ENCODE peak calls at places on chromosomes 13 and 19, in five cellular contexts. One of them, this sample, is unnamed. For H3K36me3, the result is how much of the 10 kb centered on the place peaks cover.

GRCh38 chr19:40671404-40671803 is 19.0 kb downstream of the NUMBL start:
- DNase-seq in hepatocyte: no peak
- DNase-seq in GM23248: no peak
- DNase-seq in fibroblast of lung: no peak
- DNase-seq in H1: no peak
- DNase-seq in this sample: no peak

GRCh38 chr19:51727349-51727880 is 3.6 kb upstream of the HAS1 start:
- DNase-seq in hepatocyte: no peak
- DNase-seq in GM23248: peak
- DNase-seq in fibroblast of lung: peak
- DNase-seq in H1: no peak
- DNase-seq in this sample: peak

GRCh38 chr19:20167020-20167644 is at the start of gene ZNF486:
- DNase-seq in hepatocyte: peak
- DNase-seq in GM23248: peak
- DNase-seq in fibroblast of lung: peak
- DNase-seq in H1: peak
- DNase-seq in this sample: peak

GRCh38 chr13:77507931-77508776 is 27.4 kb upstream of the SCEL start:
- DNase-seq in GM23248: peak
- DNase-seq in hepatocyte: no peak
- DNase-seq in fibroblast of lung: peak
- DNase-seq in H1: no peak
- DNase-seq in this sample: peak

GRCh38 chr13:59422646-59423045 is 741.1 kb downstream of the DIAPH3 start:
- DNase-seq in hepatocyte: no peak
- DNase-seq in GM23248: peak
- DNase-seq in fibroblast of lung: no peak
- DNase-seq in H1: no peak
- DNase-seq in this sample: no peak

GRCh38 chr19:41327076-41327475 is 17.1 kb downstream of the CCDC97 start:
- DNase-seq in hepatocyte: no peak
- DNase-seq in fibroblast of lung: peak
- DNase-seq in GM23248: no peak
- DNase-seq in H1: no peak
- DNase-seq in this sample: no peak

GRCh38 chr13:23615677-23616076 is 45.5 kb downstream of the TNFRSF19 start:
- DNase-seq in fibroblast of lung: peak
- DNase-seq in H1: no peak
- DNase-seq in GM23248: no peak
- DNase-seq in hepatocyte: no peak
- DNase-seq in this sample: no peak

GRCh38 chr13:110261166-110262081 is 45.5 kb downstream of the COL4A1 start:
- DNase-seq in fibroblast of lung: no peak
- DNase-seq in hepatocyte: no peak
- DNase-seq in GM23248: no peak
- DNase-seq in H1: no peak
- DNase-seq in this sample: peak

GRCh38 chr13:20193142-20193923 is 595 bp upstream of the GJB2 start:
- DNase-seq in fibroblast of lung: no peak
- DNase-seq in GM23248: peak
- DNase-seq in hepatocyte: no peak
- DNase-seq in H1: no peak
- DNase-seq in this sample: no peak

GRCh38 chr13:92843549-92843948 is 383.1 kb upstream of the GPC6 start:
- DNase-seq in fibroblast of lung: peak
- DNase-seq in H1: no peak
- DNase-seq in hepatocyte: peak
- DNase-seq in GM23248: peak
- DNase-seq in this sample: peak

GRCh38 chr19:48006762-48007161 is 12.3 kb downstream of the ELSPBP1 start:
- DNase-seq in H1: peak
- DNase-seq in hepatocyte: no peak
- DNase-seq in GM23248: peak
- DNase-seq in fibroblast of lung: no peak
- DNase-seq in this sample: no peak

GRCh38 chr13:67792151-67792665 is 562.1 kb upstream of the PCDH9 start:
- DNase-seq in hepatocyte: no peak
- DNase-seq in fibroblast of lung: peak
- DNase-seq in H1: no peak
- DNase-seq in GM23248: no peak
- DNase-seq in this sample: no peak

GRCh38 chr19:39038098-39038497 is 5.7 kb upstream of the FBXO27 start:
- DNase-seq in H1: no peak
- DNase-seq in fibroblast of lung: peak
- DNase-seq in GM23248: peak
- DNase-seq in hepatocyte: peak
- DNase-seq in this sample: peak

GRCh38 chr19:40585677-40586422 is 9.2 kb downstream of the SHKBP1 start:
- DNase-seq in GM23248: peak
- DNase-seq in fibroblast of lung: peak
- DNase-seq in hepatocyte: no peak
- DNase-seq in H1: no peak
- DNase-seq in this sample: peak

GRCh38 chr19:7904074-7905020 is 670 bp downstream of the MAP2K7 start:
- DNase-seq in fibroblast of lung: no peak
- DNase-seq in GM23248: no peak
- DNase-seq in H1: no peak
- DNase-seq in hepatocyte: peak
- DNase-seq in this sample: no peak

GRCh38 chr19:42468273-42468796 is 25.6 kb upstream of the CXCL17 start:
- DNase-seq in hepatocyte: peak
- DNase-seq in fibroblast of lung: peak
- DNase-seq in H1: no peak
- DNase-seq in GM23248: peak
- DNase-seq in this sample: peak

GRCh38 chr19:47778089-47778953 is at the start of gene SELENOW:
- DNase-seq in hepatocyte: peak
- DNase-seq in GM23248: peak
- DNase-seq in fibroblast of lung: peak
- DNase-seq in H1: peak
- DNase-seq in this sample: peak

GRCh38 chr19:4474504-4475136 is 2.5 kb downstream of the HDGFL2 start:
- DNase-seq in GM23248: peak
- DNase-seq in hepatocyte: peak
- DNase-seq in H1: peak
- DNase-seq in fibroblast of lung: peak
- DNase-seq in this sample: peak

GRCh38 chr13:86006317-86006716 is 207.1 kb upstream of the SLITRK6 start:
- DNase-seq in hepatocyte: no peak
- DNase-seq in H1: no peak
- DNase-seq in fibroblast of lung: peak
- DNase-seq in GM23248: no peak
- DNase-seq in this sample: no peak

GRCh38 chr19:4930664-4931063 is 21.4 kb downstream of the UHRF1 start:
- DNase-seq in hepatocyte: no peak
- DNase-seq in H1: no peak
- DNase-seq in fibroblast of lung: peak
- DNase-seq in GM23248: no peak
- DNase-seq in this sample: no peak

GRCh38 chr19:45767410-45767880 is 1.6 kb downstream of the SIX5 start:
- DNase-seq in fibroblast of lung: peak
- DNase-seq in hepatocyte: peak
- DNase-seq in GM23248: peak
- DNase-seq in H1: no peak
- DNase-seq in this sample: peak

GRCh38 chr13:108957369-108958012 is 328.1 kb downstream of the MYO16 start:
- DNase-seq in hepatocyte: peak
- DNase-seq in fibroblast of lung: peak
- DNase-seq in H1: no peak
- DNase-seq in GM23248: peak
- DNase-seq in this sample: peak

GRCh38 chr19:31160346-31160926 is 188.8 kb downstream of the TSHZ3 start:
- DNase-seq in hepatocyte: no peak
- DNase-seq in H1: no peak
- DNase-seq in fibroblast of lung: peak
- DNase-seq in GM23248: peak
- DNase-seq in this sample: no peak

GRCh38 chr13:25574437-25575426 is 203.0 kb downstream of the ATP8A2 start:
- DNase-seq in hepatocyte: peak
- DNase-seq in H1: peak
- DNase-seq in GM23248: peak
- DNase-seq in fibroblast of lung: peak
- DNase-seq in this sample: peak

GRCh38 chr19:10681658-10682057 is 19.6 kb upstream of the QTRT1 start:
- DNase-seq in fibroblast of lung: no peak
- DNase-seq in hepatocyte: no peak
- DNase-seq in GM23248: no peak
- DNase-seq in H1: no peak
- DNase-seq in this sample: no peak

GRCh38 chr19:10683582-10683981 is 17.7 kb upstream of the QTRT1 start:
- DNase-seq in fibroblast of lung: no peak
- DNase-seq in GM23248: no peak
- DNase-seq in H1: no peak
- DNase-seq in hepatocyte: no peak
- DNase-seq in this sample: no peak

GRCh38 chr19:10682397-10683063 is 18.7 kb upstream of the QTRT1 start:
- DNase-seq in H1: no peak
- DNase-seq in GM23248: no peak
- DNase-seq in hepatocyte: no peak
- DNase-seq in fibroblast of lung: no peak
- DNase-seq in this sample: no peak

GRCh38 chr19:10685210-10685609 is 16.0 kb upstream of the QTRT1 start:
- DNase-seq in fibroblast of lung: no peak
- DNase-seq in hepatocyte: no peak
- DNase-seq in H1: no peak
- DNase-seq in GM23248: no peak
- DNase-seq in this sample: no peak

DNA sequence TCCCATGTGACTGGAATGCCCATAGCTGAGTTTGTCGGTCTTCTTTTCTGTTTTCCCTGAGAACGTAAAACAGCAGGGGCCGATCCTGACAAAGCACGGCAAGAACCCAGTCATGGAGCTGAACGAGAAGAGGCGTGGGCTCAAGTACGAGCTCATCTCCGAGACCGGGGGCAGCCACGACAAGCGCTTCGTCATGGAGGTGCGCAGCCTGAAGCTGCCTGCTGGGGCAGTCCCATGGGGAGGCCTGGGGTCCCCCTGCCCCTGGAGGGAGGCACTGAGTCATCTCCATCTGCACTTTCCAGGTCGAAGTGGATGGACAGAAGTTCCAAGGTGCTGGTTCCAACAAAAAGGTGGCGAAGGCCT is 18.2 kb upstream of the QTRT1 start:
- DNase-seq in H1: no peak
- DNase-seq in fibroblast of lung: no peak
- DNase-seq in GM23248: no peak
- DNase-seq in hepatocyte: no peak
- DNase-seq in this sample: no peak
- H3K36me3 ChIP-seq in H1: half or more
- H3K36me3 ChIP-seq in fibroblast of lung: half or more
- H3K36me3 ChIP-seq in GM23248: half or more
- H3K36me3 ChIP-seq in hepatocyte: under half
- H3K36me3 ChIP-seq in this sample: half or more

GRCh38 chr19:56537442-56537841 is 1.3 kb upstream of the ZFP28 start:
- DNase-seq in GM23248: no peak
- DNase-seq in fibroblast of lung: no peak
- DNase-seq in H1: no peak
- DNase-seq in hepatocyte: no peak
- DNase-seq in this sample: no peak
- H2AFZ ChIP-seq in GM23248: peak
- H2AFZ ChIP-seq in fibroblast of lung: peak
- H2AFZ ChIP-seq in H1: no peak
- H2AFZ ChIP-seq in hepatocyte: no peak
- H2AFZ ChIP-seq in this sample: no peak

DNA sequence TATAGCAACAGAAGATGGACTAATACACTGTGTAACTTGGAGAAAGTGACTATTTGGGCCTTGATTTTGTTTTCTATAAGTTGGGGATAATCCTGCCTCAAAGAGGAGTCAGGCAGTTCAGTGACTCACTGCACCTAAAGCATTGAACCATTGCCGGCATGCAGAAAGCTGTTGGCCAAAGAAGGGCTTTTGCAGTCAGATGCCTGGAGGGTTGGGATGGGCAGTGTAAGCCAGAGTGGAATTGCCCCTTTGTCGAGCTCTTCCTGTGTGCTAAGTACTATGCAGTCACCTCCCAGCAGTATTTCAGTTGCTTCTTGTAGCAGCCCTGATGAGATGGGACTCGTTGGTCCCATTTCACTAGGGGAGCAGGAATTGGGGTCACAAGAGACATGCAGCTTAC is 11.1 kb downstream of the ZNF473 start:
- DNase-seq in fibroblast of lung: no peak
- DNase-seq in H1: no peak
- DNase-seq in GM23248: no peak
- DNase-seq in hepatocyte: no peak
- DNase-seq in this sample: peak
- H3K27ac ChIP-seq in fibroblast of lung: no peak
- H3K27ac ChIP-seq in H1: no peak
- H3K27ac ChIP-seq in GM23248: no peak
- H3K27ac ChIP-seq in hepatocyte: no peak
- H3K27ac ChIP-seq in this sample: no peak

DNA sequence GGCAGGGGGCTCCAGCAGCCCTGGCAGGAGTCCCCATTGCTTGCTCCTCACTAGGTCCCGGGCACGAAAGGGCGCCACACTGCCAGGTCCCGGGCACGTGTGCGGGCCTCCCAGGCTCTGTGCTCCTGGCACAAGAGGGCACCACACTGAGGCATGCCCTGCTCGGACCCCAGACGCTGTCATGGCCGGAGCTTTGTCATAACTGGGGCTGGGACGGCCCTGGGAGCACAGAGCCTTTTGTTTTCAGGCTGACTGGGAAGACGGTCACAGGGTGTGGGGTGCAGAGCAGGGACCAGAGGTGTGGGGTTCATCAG is 7.4 kb downstream of the BSG start:
- DNase-seq in GM23248: no peak
- DNase-seq in H1: no peak
- DNase-seq in hepatocyte: no peak
- DNase-seq in fibroblast of lung: no peak
- DNase-seq in this sample: no peak
- H3K36me3 ChIP-seq in GM23248: under half
- H3K36me3 ChIP-seq in H1: under half
- H3K36me3 ChIP-seq in hepatocyte: under half
- H3K36me3 ChIP-seq in fibroblast of lung: under half
- H3K36me3 ChIP-seq in this sample: under half

DNA sequence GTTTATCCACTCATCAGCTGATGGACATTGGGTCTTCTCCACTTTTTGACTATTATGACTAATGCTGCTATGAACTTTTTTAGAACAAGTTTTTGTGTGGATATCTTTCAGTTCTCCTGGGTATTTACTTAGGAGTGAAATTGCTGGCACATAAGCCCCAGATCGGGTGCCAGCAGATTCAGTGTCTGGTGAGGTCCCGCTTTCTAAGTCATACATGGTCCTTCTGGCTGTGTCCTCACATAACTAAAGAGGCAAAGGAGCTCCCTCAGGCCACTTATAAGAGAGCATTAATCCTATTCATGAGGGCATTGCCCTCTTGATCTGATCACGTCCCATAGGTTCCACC is 600 bp upstream of the ZNF226 start:
- DNase-seq in H1: no peak
- DNase-seq in fibroblast of lung: no peak
- DNase-seq in hepatocyte: no peak
- DNase-seq in GM23248: no peak
- DNase-seq in this sample: no peak
- H2AFZ ChIP-seq in H1: peak
- H2AFZ ChIP-seq in fibroblast of lung: peak
- H2AFZ ChIP-seq in hepatocyte: peak
- H2AFZ ChIP-seq in GM23248: peak
- H2AFZ ChIP-seq in this sample: peak

GRCh38 chr13:98795220-98795619 is 42.7 kb upstream of the SLC15A1 start:
- DNase-seq in GM23248: no peak
- DNase-seq in hepatocyte: no peak
- DNase-seq in fibroblast of lung: no peak
- DNase-seq in H1: no peak
- DNase-seq in this sample: no peak
- H3K27ac ChIP-seq in GM23248: no peak
- H3K27ac ChIP-seq in hepatocyte: no peak
- H3K27ac ChIP-seq in fibroblast of lung: no peak
- H3K27ac ChIP-seq in H1: no peak
- H3K27ac ChIP-seq in this sample: no peak

GRCh38 chr19:805161-805561 is 7.9 kb downstream of the PTBP1 start:
- DNase-seq in fibroblast of lung: no peak
- DNase-seq in GM23248: no peak
- DNase-seq in H1: no peak
- DNase-seq in hepatocyte: no peak
- DNase-seq in this sample: no peak
- H3K36me3 ChIP-seq in fibroblast of lung: half or more
- H3K36me3 ChIP-seq in GM23248: under half
- H3K36me3 ChIP-seq in H1: half or more
- H3K36me3 ChIP-seq in hepatocyte: under half
- H3K36me3 ChIP-seq in this sample: under half

This sample was measured in mammary epithelial cell.